ENCODE peak calls at places on chromosome 6, in six cellular contexts. E, D, O, Q, J and H are unnamed samples.
A peak's percentile ranks its signal among the peaks of the same experiment; 100 is the strongest.

GRCh38 chr6:37868447-37868825 is 48.9 kb downstream of the ZFAND3 start:
- DNase-seq in J (no peak), Q (no peak), O (no peak), E (peak; percentile 46), D (no peak), H (no peak)

GRCh38 chr6:165599596-165600487 is 63.2 kb downstream of the PDE10A start:
- DNase-seq in Q (no peak), E (no peak), O (no peak), D (no peak), J (no peak), H (no peak)

GRCh38 chr6:136217002-136217401 is 33.1 kb downstream of the MTFR2 start:
- DNase-seq in D (no peak), J (no peak), E (no peak), O (no peak), Q (no peak), H (no peak)

GRCh38 chr6:148304976-148305375 is 37.7 kb upstream of the SASH1 start:
- DNase-seq in D (no peak), J (peak; percentile 98), E (peak; percentile 43), O (no peak), Q (no peak), H (no peak)

GRCh38 chr6:55293116-55293515 is 34.2 kb upstream of the GFRAL start:
- DNase-seq in Q (no peak), E (no peak), O (no peak), J (no peak), D (no peak), H (no peak)

GRCh38 chr6:167661456-167662103 is 165.1 kb upstream of the AFDN start:
- DNase-seq in E (no peak), Q (no peak), D (no peak), J (no peak), O (no peak), H (no peak)

GRCh38 chr6:40999498-41000070 is 39.4 kb downstream of the UNC5CL start:
- DNase-seq in D (no peak), J (no peak), Q (peak; percentile 49), O (no peak), E (no peak), H (peak; percentile 36)

GRCh38 chr6:97437087-97437486 is 154.1 kb upstream of the MMS22L start:
- DNase-seq in D (no peak), E (peak; percentile 1), Q (no peak), O (no peak), J (peak; percentile 3), H (peak; percentile 6)

GRCh38 chr6:146985111-146985510 is 219.1 kb upstream of the STXBP5 start:
- DNase-seq in E (no peak), Q (no peak), O (no peak), J (no peak), D (no peak), H (peak; percentile 74)

GRCh38 chr6:14371530-14371929 is 254.0 kb downstream of the CD83 start:
- DNase-seq in E (no peak), O (no peak), Q (no peak), D (no peak), J (no peak), H (no peak)

GRCh38 chr6:106339334-106340029 is 13.9 kb upstream of the ATG5 start:
- DNase-seq in O (no peak), Q (no peak), D (peak; percentile 63), J (peak; percentile 27), E (peak; percentile 43), H (peak; percentile 84)

GRCh38 chr6:157944983-157945931 is 36.4 kb upstream of the SYNJ2 start:
- DNase-seq in E (peak; percentile 28), Q (no peak), D (no peak), O (no peak), J (no peak), H (no peak)

GRCh38 chr6:142940487-142940886 is 4.5 kb downstream of the HIVEP2 start:
- DNase-seq in E (no peak), O (no peak), D (no peak), J (no peak), Q (no peak), H (no peak)

GRCh38 chr6:150514806-150515362 is 84.8 kb upstream of the PLEKHG1 start:
- DNase-seq in J (no peak), E (no peak), Q (no peak), O (no peak), D (no peak), H (peak; percentile 33)

GRCh38 chr6:37693546-37694250 is 4.0 kb downstream of the MDGA1 start:
- DNase-seq in E (no peak), Q (no peak), O (no peak), D (no peak), J (no peak), H (no peak)

GRCh38 chr6:26329763-26330511 is 35.1 kb upstream of the BTN3A2 start:
- DNase-seq in Q (no peak), J (no peak), E (no peak), D (no peak), O (no peak), H (peak; percentile 42)

GRCh38 chr6:33021917-33022316 is 12.5 kb upstream of the HLA-DOA start:
- DNase-seq in D (no peak), O (no peak), E (no peak), J (no peak), Q (no peak), H (no peak)

GRCh38 chr6:100796049-100796823 is 84.9 kb downstream of the ASCC3 start:
- DNase-seq in Q (no peak), O (no peak), J (no peak), E (no peak), D (no peak), H (no peak)

GRCh38 chr6:43971776-43972126 is 155.5 kb downstream of the MRPL14 start:
- DNase-seq in Q (no peak), D (no peak), J (no peak), E (no peak), O (no peak), H (no peak)

GRCh38 chr6:3789018-3789895 is 37.7 kb upstream of the PXDC1 start:
- DNase-seq in J (no peak), E (no peak), D (no peak), O (no peak), Q (no peak), H (no peak)

GRCh38 chr6:152356659-152357058 is 280.5 kb downstream of the SYNE1 start:
- DNase-seq in E (no peak), D (no peak), O (no peak), J (no peak), Q (no peak), H (peak; percentile 61)

GRCh38 chr6:109050012-109050411 is 44.6 kb downstream of the SESN1 start:
- DNase-seq in E (no peak), O (no peak), J (no peak), D (peak; percentile 60), Q (no peak), H (no peak)

GRCh38 chr6:41676406-41676805 is 38.1 kb downstream of the MDFI start:
- DNase-seq in J (no peak), Q (no peak), D (no peak), E (no peak), O (no peak), H (no peak)

GRCh38 chr6:99521557-99522286 is 6.5 kb upstream of the USP45 start:
- DNase-seq in Q (peak; percentile 42), D (no peak), J (no peak), E (no peak), O (no peak), H (no peak)

GRCh38 chr6:64280569-64280968 is 645.0 kb downstream of the PHF3 start:
- DNase-seq in J (peak; percentile 7), E (no peak), D (no peak), O (no peak), Q (no peak), H (no peak)